ENCODE peak calls at places on chromosomes 1 and 21, in six cellular contexts. One of them, this sample, is unnamed.

GRCh38 chr1:97138515-97139032 is 417.0 kb downstream of the PTBP2 start:
- DNase-seq in sigmoid colon: no peak
- DNase-seq in CD8-positive, alpha-beta memory T cell: no peak
- DNase-seq in IMR-90: no peak
- DNase-seq in AG04450: no peak
- DNase-seq in activated T-cell treated with anti-CD3 and anti-CD28 coated beads for 1 hour: no peak
- DNase-seq in this sample: no peak

GRCh38 chr1:119475866-119476439 is 31.1 kb upstream of the HSD3B1 start:
- DNase-seq in sigmoid colon: no peak
- DNase-seq in CD8-positive, alpha-beta memory T cell: no peak
- DNase-seq in IMR-90: peak
- DNase-seq in AG04450: no peak
- DNase-seq in activated T-cell treated with anti-CD3 and anti-CD28 coated beads for 1 hour: no peak
- DNase-seq in this sample: no peak

GRCh38 chr1:76381450-76382108 is 307.0 kb downstream of the ST6GALNAC3 start:
- DNase-seq in sigmoid colon: no peak
- DNase-seq in CD8-positive, alpha-beta memory T cell: no peak
- DNase-seq in IMR-90: peak
- DNase-seq in AG04450: peak
- DNase-seq in activated T-cell treated with anti-CD3 and anti-CD28 coated beads for 1 hour: no peak
- DNase-seq in this sample: no peak

GRCh38 chr1:53073899-53074311 is 11.9 kb downstream of the PODN start:
- DNase-seq in sigmoid colon: peak
- DNase-seq in CD8-positive, alpha-beta memory T cell: no peak
- DNase-seq in IMR-90: no peak
- DNase-seq in AG04450: no peak
- DNase-seq in activated T-cell treated with anti-CD3 and anti-CD28 coated beads for 1 hour: no peak
- DNase-seq in this sample: no peak

GRCh38 chr1:26961826-26962225 is 1.6 kb upstream of the KDF1 start:
- DNase-seq in sigmoid colon: no peak
- DNase-seq in CD8-positive, alpha-beta memory T cell: no peak
- DNase-seq in IMR-90: peak
- DNase-seq in AG04450: peak
- DNase-seq in activated T-cell treated with anti-CD3 and anti-CD28 coated beads for 1 hour: no peak
- DNase-seq in this sample: peak

GRCh38 chr1:151211972-151212705 is 13.8 kb downstream of the PIP5K1A start:
- DNase-seq in sigmoid colon: no peak
- DNase-seq in CD8-positive, alpha-beta memory T cell: no peak
- DNase-seq in IMR-90: no peak
- DNase-seq in AG04450: no peak
- DNase-seq in activated T-cell treated with anti-CD3 and anti-CD28 coated beads for 1 hour: no peak
- DNase-seq in this sample: no peak

GRCh38 chr21:46413365-46413696 is 45.4 kb upstream of the DIP2A start:
- DNase-seq in sigmoid colon: peak
- DNase-seq in CD8-positive, alpha-beta memory T cell: no peak
- DNase-seq in IMR-90: no peak
- DNase-seq in AG04450: no peak
- DNase-seq in activated T-cell treated with anti-CD3 and anti-CD28 coated beads for 1 hour: no peak
- DNase-seq in this sample: no peak

GRCh38 chr21:27363719-27364479 is 397.0 kb upstream of the ADAMTS5 start:
- DNase-seq in sigmoid colon: no peak
- DNase-seq in CD8-positive, alpha-beta memory T cell: no peak
- DNase-seq in IMR-90: peak
- DNase-seq in AG04450: no peak
- DNase-seq in activated T-cell treated with anti-CD3 and anti-CD28 coated beads for 1 hour: no peak
- DNase-seq in this sample: no peak

GRCh38 chr1:21451212-21451611 is 11.3 kb downstream of the NBPF3 start:
- DNase-seq in sigmoid colon: no peak
- DNase-seq in CD8-positive, alpha-beta memory T cell: no peak
- DNase-seq in IMR-90: peak
- DNase-seq in AG04450: peak
- DNase-seq in activated T-cell treated with anti-CD3 and anti-CD28 coated beads for 1 hour: no peak
- DNase-seq in this sample: peak

GRCh38 chr1:190540366-190540765 is 62.7 kb upstream of the BRINP3 start:
- DNase-seq in sigmoid colon: no peak
- DNase-seq in CD8-positive, alpha-beta memory T cell: no peak
- DNase-seq in IMR-90: no peak
- DNase-seq in AG04450: no peak
- DNase-seq in activated T-cell treated with anti-CD3 and anti-CD28 coated beads for 1 hour: no peak
- DNase-seq in this sample: no peak

GRCh38 chr1:11886986-11887665 is 28.4 kb upstream of the NPPB start:
- DNase-seq in sigmoid colon: no peak
- DNase-seq in CD8-positive, alpha-beta memory T cell: no peak
- DNase-seq in IMR-90: no peak
- DNase-seq in AG04450: no peak
- DNase-seq in activated T-cell treated with anti-CD3 and anti-CD28 coated beads for 1 hour: no peak
- DNase-seq in this sample: no peak

GRCh38 chr1:6646499-6647148 is 22.0 kb downstream of the THAP3 start:
- DNase-seq in sigmoid colon: no peak
- DNase-seq in CD8-positive, alpha-beta memory T cell: peak
- DNase-seq in IMR-90: peak
- DNase-seq in AG04450: no peak
- DNase-seq in activated T-cell treated with anti-CD3 and anti-CD28 coated beads for 1 hour: no peak
- DNase-seq in this sample: peak

GRCh38 chr1:42765271-42765670 is 1.6 kb downstream of the P3H1 start:
- DNase-seq in sigmoid colon: no peak
- DNase-seq in CD8-positive, alpha-beta memory T cell: no peak
- DNase-seq in IMR-90: no peak
- DNase-seq in AG04450: no peak
- DNase-seq in activated T-cell treated with anti-CD3 and anti-CD28 coated beads for 1 hour: no peak
- DNase-seq in this sample: no peak

GRCh38 chr1:9452516-9453158 is 86.6 kb upstream of the SLC25A33 start:
- DNase-seq in sigmoid colon: no peak
- DNase-seq in CD8-positive, alpha-beta memory T cell: no peak
- DNase-seq in IMR-90: no peak
- DNase-seq in AG04450: no peak
- DNase-seq in activated T-cell treated with anti-CD3 and anti-CD28 coated beads for 1 hour: no peak
- DNase-seq in this sample: no peak

GRCh38 chr1:17819129-17819802 is 64.1 kb downstream of the ACTL8 start:
- DNase-seq in sigmoid colon: no peak
- DNase-seq in CD8-positive, alpha-beta memory T cell: no peak
- DNase-seq in IMR-90: no peak
- DNase-seq in AG04450: no peak
- DNase-seq in activated T-cell treated with anti-CD3 and anti-CD28 coated beads for 1 hour: no peak
- DNase-seq in this sample: no peak

GRCh38 chr1:227447531-227447990 is 115.8 kb upstream of the ZNF678 start:
- DNase-seq in sigmoid colon: no peak
- DNase-seq in CD8-positive, alpha-beta memory T cell: no peak
- DNase-seq in IMR-90: no peak
- DNase-seq in AG04450: no peak
- DNase-seq in activated T-cell treated with anti-CD3 and anti-CD28 coated beads for 1 hour: no peak
- DNase-seq in this sample: peak

GRCh38 chr1:9696793-9697192 is 45.3 kb downstream of the PIK3CD start:
- DNase-seq in sigmoid colon: no peak
- DNase-seq in CD8-positive, alpha-beta memory T cell: no peak
- DNase-seq in IMR-90: no peak
- DNase-seq in AG04450: no peak
- DNase-seq in activated T-cell treated with anti-CD3 and anti-CD28 coated beads for 1 hour: no peak
- DNase-seq in this sample: no peak

GRCh38 chr21:40809673-40810072 is 37.3 kb downstream of the DSCAM start:
- DNase-seq in sigmoid colon: no peak
- DNase-seq in CD8-positive, alpha-beta memory T cell: no peak
- DNase-seq in IMR-90: no peak
- DNase-seq in AG04450: no peak
- DNase-seq in activated T-cell treated with anti-CD3 and anti-CD28 coated beads for 1 hour: no peak
- DNase-seq in this sample: no peak

GRCh38 chr1:29548091-29548490 is 311.8 kb downstream of the PTPRU start:
- DNase-seq in sigmoid colon: peak
- DNase-seq in CD8-positive, alpha-beta memory T cell: no peak
- DNase-seq in IMR-90: no peak
- DNase-seq in AG04450: no peak
- DNase-seq in activated T-cell treated with anti-CD3 and anti-CD28 coated beads for 1 hour: no peak
- DNase-seq in this sample: no peak

GRCh38 chr1:224118688-224119087 is 4.8 kb downstream of the FBXO28 start:
- DNase-seq in sigmoid colon: no peak
- DNase-seq in CD8-positive, alpha-beta memory T cell: no peak
- DNase-seq in IMR-90: no peak
- DNase-seq in AG04450: no peak
- DNase-seq in activated T-cell treated with anti-CD3 and anti-CD28 coated beads for 1 hour: no peak
- DNase-seq in this sample: no peak

This sample was measured in HCEC 1CT.